ENCODE peak calls at places on chromosomes 2 and 18, in six cellular contexts. W, D, G, H, T and I are unnamed samples. For H3K4me1, the result is how much of the 10 kb centered on the place peaks cover.

GRCh38 chr2:145292166-145292565 is 772.2 kb upstream of the ZEB2 start:
- DNase-seq in T (no peak), H (peak), D (no peak), W (no peak), G (no peak), I (no peak)

GRCh38 chr2:99572798-99573197 is 83.0 kb upstream of the REV1 start:
- DNase-seq in W (peak), G (no peak), H (no peak), T (no peak), D (no peak), I (no peak)

GRCh38 chr2:65402339-65402738 is 30.1 kb downstream of the SPRED2 start:
- DNase-seq in W (no peak), D (peak), H (no peak), T (no peak), G (no peak), I (no peak)

GRCh38 chr2:57180678-57181077 is 865.9 kb upstream of the VRK2 start:
- DNase-seq in G (no peak), T (no peak), D (no peak), H (no peak), W (no peak), I (no peak)

GRCh38 chr2:177784449-177784845 is 288.1 kb downstream of the PDE11A start:
- DNase-seq in G (no peak), W (no peak), D (peak), T (no peak), H (peak), I (no peak)

GRCh38 chr2:159907914-159908313 is 109.9 kb upstream of the CD302 start:
- DNase-seq in H (no peak), G (no peak), T (no peak), W (no peak), D (no peak), I (no peak)

GRCh38 chr2:75460630-75461029 is 100.1 kb downstream of the EVA1A start:
- DNase-seq in H (no peak), T (no peak), D (no peak), W (no peak), G (no peak), I (no peak)

GRCh38 chr2:86521922-86522321 is 41.3 kb downstream of the CHMP3 start:
- DNase-seq in W (no peak), H (no peak), T (no peak), G (no peak), D (no peak), I (no peak)

GRCh38 chr2:235659767-235660322 is 166.0 kb downstream of the AGAP1 start:
- DNase-seq in T (no peak), G (peak), W (no peak), D (peak), H (peak), I (peak)

GRCh38 chr2:98029718-98030222 is 34.0 kb upstream of the TMEM131 start:
- DNase-seq in H (peak), T (no peak), D (peak), W (no peak), G (no peak), I (no peak)

GRCh38 chr2:241768850-241769249 is 7.8 kb upstream of the GAL3ST2 start:
- DNase-seq in T (no peak), H (no peak), W (no peak), D (no peak), G (no peak), I (no peak)

GRCh38 chr18:53380063-53380639 is 844.3 kb downstream of the MBD2 start:
- DNase-seq in D (peak), T (peak), G (peak), W (peak), H (peak), I (peak)

GRCh38 chr2:131030478-131030971 is 62.7 kb downstream of the FAM168B start:
- DNase-seq in W (no peak), G (no peak), H (no peak), D (no peak), T (no peak), I (no peak)

GRCh38 chr18:63207154-63207790 is 112.3 kb downstream of the BCL2 start:
- DNase-seq in H (no peak), G (no peak), D (no peak), T (no peak), W (no peak), I (no peak)

GRCh38 chr18:61554946-61555361 is 221.7 kb downstream of the CDH20 start:
- DNase-seq in W (no peak), G (no peak), D (no peak), H (peak), T (no peak), I (no peak)

GRCh38 chr18:13061630-13062189 is 70.5 kb downstream of the CEP192 start:
- DNase-seq in D (no peak), T (no peak), G (no peak), W (no peak), H (no peak), I (no peak)

GRCh38 chr2:161382747-161383146 is 33.4 kb upstream of the TBR1 start:
- DNase-seq in G (no peak), D (no peak), T (no peak), H (no peak), W (no peak), I (no peak)

GRCh38 chr2:219772103-219772502 is 144.7 kb downstream of the SLC4A3 start:
- DNase-seq in T (no peak), H (no peak), G (no peak), D (no peak), W (no peak), I (no peak)

GRCh38 chr2:207528980-207529329 is 807 bp upstream of the CREB1 start:
- DNase-seq in W (no peak), H (peak), D (peak), T (peak), G (peak), I (peak)

GRCh38 chr18:23324056-23324811 is 128.9 kb upstream of the RIOK3 start:
- DNase-seq in W (no peak), T (no peak), G (peak), H (no peak), D (no peak), I (no peak)

GRCh38 chr2:122955761-122956160 is 1069.3 kb upstream of the CNTNAP5 start:
- DNase-seq in T (no peak), H (no peak), D (no peak), G (no peak), W (no peak), I (peak)

GRCh38 chr18:48297139-48297538 is 112.0 kb downstream of the ZBTB7C start:
- DNase-seq in G (no peak), W (no peak), T (no peak), H (no peak), D (no peak), I (no peak)

GRCh38 chr2:64105676-64106461 is 38.4 kb downstream of the PELI1 start:
- DNase-seq in G (peak), H (no peak), D (no peak), W (no peak), T (no peak), I (peak)

GRCh38 chr2:54725343-54726099 is 2.1 kb downstream of the EML6 start:
- DNase-seq in D (no peak), T (no peak), W (peak), G (no peak), H (no peak), I (no peak)

GRCh38 chr2:7053650-7054262 is 136.5 kb downstream of the RNF144A start:
- DNase-seq in G (no peak), D (no peak), W (peak), T (no peak), H (no peak), I (no peak)

GRCh38 chr2:158095269-158095668 is 6.4 kb upstream of the UPP2 start:
- DNase-seq in T (no peak), H (no peak), D (no peak), W (no peak), G (no peak), I (no peak)

GRCh38 chr2:115165529-115166109 is 723.2 kb downstream of the DPP10 start:
- DNase-seq in W (peak), G (peak), T (peak), H (peak), D (peak), I (peak)

GRCh38 chr18:12741351-12741750 is 38.5 kb downstream of the PSMG2 start:
- DNase-seq in T (no peak), G (peak), H (peak), W (no peak), D (peak), I (no peak)

GRCh38 chr2:35973132-35973736 is 382.3 kb upstream of the CRIM1 start:
- DNase-seq in T (peak), H (peak), G (peak), D (peak), W (peak), I (peak)

GRCh38 chr2:69742170-69742952 is 427 bp downstream of the ANXA4 start:
- DNase-seq in H (peak), W (no peak), T (peak), G (no peak), D (peak), I (no peak)

GRCh38 chr2:18077724-18078123 is 199.3 kb downstream of the KCNS3 start:
- DNase-seq in G (no peak), D (peak), T (no peak), H (peak), W (no peak), I (no peak)

GRCh38 chr2:172086349-172087190 is 1.3 kb downstream of the DLX1 start:
- DNase-seq in H (no peak), W (peak), T (peak), G (peak), D (peak), I (peak)

GRCh38 chr2:221492606-221493005 is 79.5 kb downstream of the EPHA4 start:
- DNase-seq in H (no peak), D (peak), W (no peak), T (no peak), G (no peak), I (no peak)

GRCh38 chr2:48755473-48755872 is at the start of gene LHCGR:
- DNase-seq in T (no peak), W (peak), H (no peak), G (no peak), D (peak), I (peak)

DNA sequence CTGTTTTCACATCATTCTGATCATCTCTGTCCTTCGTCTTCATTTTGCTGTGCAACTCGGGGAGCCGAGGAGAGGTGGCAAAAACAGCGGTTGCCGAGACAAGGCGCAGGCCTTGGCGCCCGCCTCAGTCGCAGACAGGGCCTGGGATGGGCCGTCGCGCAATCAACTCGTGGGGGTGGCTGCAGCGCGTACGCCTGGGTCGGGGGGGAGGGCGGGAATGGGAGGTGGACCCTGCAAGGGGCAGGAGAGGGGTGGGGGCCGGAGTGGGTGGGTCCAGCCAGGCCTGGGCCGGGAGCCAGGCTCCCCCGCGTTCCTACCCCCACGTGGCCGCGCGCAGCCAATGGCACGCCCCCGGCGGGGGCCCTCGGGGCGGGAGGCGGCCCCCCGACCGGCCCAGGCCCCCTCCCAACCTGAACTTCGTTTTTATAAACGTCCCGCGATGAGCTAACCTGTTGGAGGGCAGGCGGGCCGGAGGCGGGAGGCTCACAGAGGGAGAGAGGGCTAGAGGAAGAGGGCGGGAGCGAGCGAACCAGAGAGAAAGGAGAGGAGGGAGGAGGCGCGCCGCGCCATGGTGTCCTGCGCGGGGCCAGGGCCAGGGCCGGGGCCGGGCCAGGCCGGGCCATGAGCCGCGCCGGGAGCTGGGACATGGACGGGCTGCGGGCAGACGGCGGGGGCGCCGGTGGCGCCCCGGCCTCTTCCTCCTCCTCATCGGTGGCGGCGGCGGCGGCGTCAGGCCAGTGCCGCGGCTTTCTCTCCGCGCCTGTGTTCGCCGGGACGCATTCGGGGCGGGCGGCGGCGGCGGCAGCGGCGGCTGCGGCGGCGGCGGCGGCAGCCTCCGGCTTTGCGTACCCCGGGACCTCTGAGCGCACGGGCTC is at the start of gene HOXD13:
- DNase-seq in W (peak), T (no peak), G (no peak), D (peak), H (no peak), I (peak)
- H2AFZ ChIP-seq in W (peak), T (peak), G (no peak), D (peak), H (no peak), I (peak)

DNA sequence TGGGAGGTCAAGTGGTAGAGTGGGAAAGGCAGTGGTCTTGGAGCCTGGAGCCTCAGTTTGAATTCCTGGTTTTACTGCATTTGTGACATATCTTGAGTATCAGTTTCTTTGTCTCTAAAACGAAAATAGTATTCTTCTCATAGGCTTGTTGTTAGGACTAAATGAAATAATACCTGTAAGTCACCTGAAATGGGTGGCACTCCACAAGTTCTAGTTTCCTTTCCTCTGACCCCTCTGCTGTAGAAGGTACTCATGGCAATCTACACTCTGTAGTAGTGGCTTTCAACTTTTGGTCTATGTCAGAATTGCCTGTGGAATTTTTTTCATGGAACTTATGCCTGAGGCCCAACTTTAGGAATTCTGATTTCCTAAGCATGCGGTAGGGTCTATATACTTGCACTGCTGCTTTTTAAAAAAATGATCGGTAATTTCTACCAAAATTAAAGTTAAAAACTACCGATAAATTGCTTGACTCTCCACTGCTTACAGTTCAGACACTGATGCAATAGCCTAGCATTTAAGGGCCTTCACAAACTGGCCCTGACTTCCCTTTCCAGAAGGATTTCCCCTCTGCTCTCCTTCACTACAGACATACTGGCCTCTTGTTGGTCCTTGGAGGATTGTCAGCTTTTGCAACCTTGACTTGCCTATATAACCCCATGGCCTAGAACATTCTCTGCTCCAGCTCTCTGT is 47.2 kb downstream of the PLEK start:
- DNase-seq in G (no peak), T (no peak), D (no peak), W (no peak), H (no peak), I (no peak)
- H3K4me1 ChIP-seq in G (under half), T (under half), D (under half), W (under half), H (under half), I (under half)

GRCh38 chr2:231683907-231684306 is 24.4 kb upstream of the PTMA start:
- DNase-seq in W (no peak), T (no peak), H (no peak), D (no peak), G (no peak), I (no peak)
- H2AFZ ChIP-seq in W (no peak), T (no peak), H (no peak), D (no peak), G (no peak), I (no peak)

DNA sequence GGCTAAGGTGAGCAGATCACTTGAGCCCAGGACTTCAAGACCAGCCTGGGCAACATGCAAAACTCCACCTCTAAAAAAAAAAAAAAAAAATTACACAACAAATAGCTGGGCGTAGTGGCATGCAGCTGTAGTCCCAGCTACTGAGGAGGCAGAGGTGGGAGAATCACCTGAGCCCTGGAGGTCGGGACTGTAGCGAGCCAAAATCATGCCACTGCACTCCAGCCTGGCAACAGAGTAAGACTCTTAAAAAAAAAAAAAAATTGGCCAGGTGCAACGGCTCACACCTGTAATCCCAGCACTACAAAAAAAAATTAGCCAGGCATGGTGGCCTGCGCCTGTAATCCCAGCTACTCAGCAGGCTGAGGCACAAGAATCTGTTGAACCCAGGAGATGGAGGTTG is 7.3 kb downstream of the STARD7 start:
- DNase-seq in T (no peak), D (no peak), W (no peak), G (no peak), H (no peak), I (no peak)
- H3K4me1 ChIP-seq in T (under half), D (half or more), W (under half), G (half or more), H (under half), I (under half)

DNA sequence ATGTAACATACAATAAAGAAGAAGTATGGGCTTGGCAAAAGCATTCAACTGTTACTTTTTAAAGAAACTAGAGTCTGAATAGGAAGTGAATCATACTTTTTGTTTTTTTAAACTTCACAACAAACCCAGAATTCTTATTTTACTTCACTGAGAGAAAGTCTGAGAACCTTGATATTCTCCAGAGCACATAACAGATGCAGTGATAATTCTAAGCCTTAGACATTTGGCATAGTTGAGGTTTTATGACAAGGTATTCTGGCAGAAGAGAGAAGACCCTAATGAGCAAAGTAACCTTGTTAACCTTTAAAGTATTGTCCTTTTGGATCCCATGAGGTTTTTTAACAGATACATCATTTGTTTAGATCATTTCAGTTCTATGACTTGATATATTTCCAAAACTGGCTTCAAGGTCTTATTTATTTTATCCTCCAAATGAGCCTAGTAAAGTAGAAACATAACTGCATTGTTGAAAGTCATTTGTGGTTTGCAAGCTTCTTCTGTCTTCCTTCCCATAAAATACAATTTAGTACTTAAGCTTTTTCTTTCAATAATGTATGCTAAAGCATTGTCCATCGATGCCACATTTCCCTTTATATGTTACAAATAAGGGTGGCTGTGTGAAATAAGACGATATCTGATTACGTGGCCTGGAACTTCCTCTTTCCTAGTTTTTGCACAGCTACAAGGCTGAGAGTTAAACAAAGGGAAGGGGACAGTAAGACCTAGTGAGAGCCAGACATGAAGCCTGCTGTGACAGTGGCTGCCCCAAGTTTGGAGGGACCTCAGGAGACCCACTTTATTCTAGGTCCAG is 86.1 kb upstream of the ITPRID2 start:
- DNase-seq in H (no peak), G (no peak), T (peak), W (no peak), D (peak), I (no peak)
- H2AFZ ChIP-seq in H (peak), G (peak), T (peak), W (peak), D (peak), I (no peak)

GRCh38 chr2:181309161-181309560 is 148.0 kb upstream of the ITGA4 start:
- DNase-seq in T (no peak), D (no peak), W (no peak), G (no peak), H (no peak), I (no peak)
- H3K4me1 ChIP-seq in T (under half), D (under half), W (under half), G (under half), H (under half), I (under half)

DNA sequence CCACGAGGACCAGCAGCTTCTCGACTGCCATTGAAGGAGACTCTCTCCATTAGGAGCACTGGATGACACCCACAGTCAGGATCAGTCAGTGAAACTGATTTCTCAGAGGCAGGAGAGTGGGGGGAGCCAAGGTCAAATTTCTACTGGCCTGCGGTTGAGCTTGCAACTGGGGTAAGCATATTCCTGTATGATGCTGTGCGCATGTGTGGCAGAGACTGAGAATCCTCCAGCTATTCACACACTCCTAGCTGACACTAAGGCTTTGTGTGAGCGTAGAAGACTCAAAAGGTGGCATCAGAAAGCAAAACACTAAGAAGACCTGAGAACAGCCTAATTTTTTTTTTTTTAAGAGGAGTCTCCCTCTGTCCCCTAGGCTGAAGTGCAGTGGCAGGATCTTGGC is 19.8 kb upstream of the TTL start:
- DNase-seq in T (no peak), D (no peak), G (no peak), H (no peak), W (no peak), I (no peak)
- H2AFZ ChIP-seq in T (no peak), D (no peak), G (no peak), H (no peak), W (no peak), I (no peak)